ENCODE peak calls at places on chromosomes 12 and 14, in five cellular contexts. A is adrenal gland, H is suprapubic skin, O is WERI-Rb-1, R is lower lobe of right lung. D is an unnamed sample.

GRCh38 chr12:15728118-15728598 is 61.0 kb downstream of the EPS8 start:
- DNase-seq in O (no peak), H (no peak), R (no peak), A (no peak), D (no peak)

GRCh38 chr14:49367696-49368095 is 218.5 kb downstream of the RPS29 start:
- DNase-seq in R (no peak), O (no peak), H (no peak), A (no peak), D (no peak)

GRCh38 chr14:21025374-21026151 is 702 bp upstream of the NDRG2 start:
- DNase-seq in O (no peak), A (peak), R (peak), H (peak), D (peak)

GRCh38 chr14:97771340-97772045 is 974.3 kb downstream of the VRK1 start:
- DNase-seq in H (no peak), R (no peak), O (no peak), A (no peak), D (no peak)

GRCh38 chr14:106823552-106823951 is 1297.2 kb downstream of the TMEM121 start:
- DNase-seq in A (no peak), R (no peak), H (no peak), O (no peak), D (no peak)

GRCh38 chr12:72146495-72146894 is 125.7 kb upstream of the TRHDE start:
- DNase-seq in A (no peak), O (peak), R (no peak), H (no peak), D (no peak)

GRCh38 chr12:75389061-75389460 is 1.8 kb upstream of the GLIPR1L2 start:
- DNase-seq in H (no peak), R (no peak), A (no peak), O (no peak), D (no peak)

GRCh38 chr14:75254381-75254821 is 24.2 kb upstream of the FOS start:
- DNase-seq in A (no peak), H (no peak), O (no peak), R (peak), D (no peak)

GRCh38 chr14:103123128-103123633 is at the start of gene TNFAIP2:
- DNase-seq in A (peak), O (no peak), R (peak), H (no peak), D (no peak)

GRCh38 chr14:101088395-101088667 is 184.8 kb upstream of the RTL1 start:
- DNase-seq in R (no peak), H (no peak), A (no peak), O (no peak), D (no peak)

GRCh38 chr12:106245767-106246166 is 2.1 kb downstream of the CKAP4 start:
- DNase-seq in H (peak), R (peak), O (no peak), A (peak), D (peak)

GRCh38 chr12:124837958-124838803 is 25.5 kb downstream of the SCARB1 start:
- DNase-seq in R (no peak), O (no peak), A (peak), H (no peak), D (no peak)

GRCh38 chr12:92743026-92743425 is 40.2 kb downstream of the PLEKHG7 start:
- DNase-seq in H (no peak), A (no peak), O (no peak), R (no peak), D (no peak)

GRCh38 chr12:85057370-85057963 is 21.3 kb downstream of the LRRIQ1 start:
- DNase-seq in A (peak), R (no peak), H (no peak), O (peak), D (no peak)

GRCh38 chr12:110269622-110270124 is 11.4 kb upstream of the ATP2A2 start:
- DNase-seq in A (no peak), O (no peak), R (no peak), H (no peak), D (no peak)

GRCh38 chr12:80233926-80234325 is 134.6 kb downstream of the OTOGL start:
- DNase-seq in O (no peak), R (no peak), H (no peak), A (no peak), D (no peak)

GRCh38 chr14:101225116-101225728 is 321.7 kb upstream of the RTL1 start:
- DNase-seq in A (no peak), R (no peak), O (no peak), H (peak), D (peak)

GRCh38 chr12:14416658-14417057 is 51.2 kb downstream of the ATF7IP start:
- DNase-seq in A (no peak), R (no peak), O (peak), H (no peak), D (no peak)

GRCh38 chr12:70774055-70774454 is 136.8 kb upstream of the PTPRB start:
- DNase-seq in O (no peak), H (no peak), R (no peak), A (no peak), D (no peak)

GRCh38 chr12:113469893-113470743 is 1.6 kb downstream of the LHX5 start:
- DNase-seq in H (no peak), R (no peak), O (no peak), A (no peak), D (no peak)

GRCh38 chr14:88681755-88682494 is 110.8 kb downstream of the EML5 start:
- DNase-seq in A (no peak), H (no peak), O (no peak), R (no peak), D (no peak)

GRCh38 chr14:102187044-102187443 is 47.3 kb downstream of the WDR20 start:
- DNase-seq in A (peak), R (no peak), O (no peak), H (no peak), D (no peak)

GRCh38 chr12:1851126-1851791 is 30.9 kb downstream of the LRTM2 start:
- DNase-seq in R (no peak), A (no peak), O (no peak), H (no peak), D (no peak)

DNA sequence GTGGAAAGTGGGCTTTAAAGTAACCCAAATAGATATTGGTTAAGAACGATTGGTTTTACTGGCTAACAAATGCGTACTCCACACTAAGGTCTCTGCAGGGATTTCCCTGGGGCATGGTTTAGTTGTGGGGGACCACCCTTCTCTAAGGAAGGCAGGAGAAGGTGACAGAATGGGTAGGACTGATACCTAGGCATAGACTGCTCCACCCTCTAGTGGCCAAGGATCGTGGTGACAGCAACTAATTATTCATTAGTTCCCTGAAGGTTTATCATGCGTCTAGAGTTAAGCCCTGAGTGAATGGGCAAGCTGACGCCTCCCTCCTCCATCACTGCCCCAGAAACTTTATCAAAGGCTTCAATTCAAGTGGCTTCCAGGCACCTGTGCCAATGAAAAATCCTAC is 9.1 kb downstream of the FAM181A start:
- DNase-seq in H (no peak), R (no peak), A (no peak), O (peak), D (no peak)
- TF ChIP-seq CTCF in H (peak), R (peak), A (peak), O (peak), D (no peak)

DNA sequence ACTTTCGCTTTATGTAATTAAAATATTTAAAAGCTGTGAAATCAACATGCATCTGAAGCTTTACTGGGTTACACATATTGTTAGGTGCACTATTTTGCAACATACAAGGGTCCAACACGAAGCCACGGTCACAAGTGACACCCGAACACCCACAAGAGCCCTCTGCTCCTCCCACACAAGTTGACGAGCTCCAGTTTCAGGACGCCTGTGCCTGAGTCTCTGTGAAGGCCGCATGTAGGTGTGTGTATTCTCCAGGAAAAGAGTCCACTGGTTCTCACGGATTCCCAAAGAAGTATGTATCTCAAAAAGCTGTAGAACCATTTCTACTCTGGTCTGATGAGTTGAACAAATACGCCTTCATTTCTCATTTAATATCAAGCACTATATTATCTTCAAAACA is 12.0 kb downstream of the SLC15A4 start:
- DNase-seq in R (no peak), A (no peak), O (no peak), H (no peak), D (no peak)
- H3K27ac ChIP-seq in R (no peak), A (no peak), O (no peak), H (no peak), D (no peak)

GRCh38 chr14:81903477-81903876 is 369.8 kb upstream of the SEL1L start:
- DNase-seq in H (no peak), A (no peak), O (no peak), R (no peak), D (no peak)
- TF ChIP-seq CTCF in H (no peak), A (no peak), O (no peak), R (no peak), D (no peak)

DNA sequence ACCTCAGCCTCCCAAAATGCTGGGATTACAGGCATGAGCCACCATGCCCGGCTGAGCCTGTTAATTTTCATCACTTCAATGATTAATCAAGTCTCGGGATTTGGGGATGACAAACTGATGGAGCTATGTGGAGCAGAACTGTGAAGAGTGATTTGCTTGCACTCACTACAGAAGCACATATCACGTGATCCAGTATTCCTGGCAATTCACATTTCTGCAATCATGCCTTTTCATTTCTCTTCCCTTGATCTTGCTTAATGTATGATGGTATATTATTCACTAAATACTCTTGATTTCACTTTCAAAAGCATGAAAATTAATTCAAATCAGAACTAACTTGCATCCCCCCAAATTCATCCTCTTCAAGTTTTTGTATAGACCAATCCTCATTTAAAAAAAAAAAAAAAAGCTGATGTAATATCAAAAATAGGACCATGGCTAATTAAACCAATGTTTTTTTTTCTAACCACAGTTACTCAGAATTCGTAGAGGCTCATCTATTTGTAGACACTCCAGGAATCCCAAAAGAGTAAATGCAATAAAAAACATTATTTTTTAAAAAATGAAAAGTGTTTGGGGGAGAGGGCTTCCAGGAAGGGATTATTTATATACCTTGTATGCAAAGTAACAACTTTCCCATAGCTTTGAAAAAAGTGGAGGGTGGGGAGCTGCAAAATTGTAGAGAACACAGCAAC is 7.0 kb upstream of the ATXN2 start:
- DNase-seq in O (no peak), A (no peak), H (no peak), R (no peak), D (no peak)
- H3K27ac ChIP-seq in O (no peak), A (no peak), H (no peak), R (no peak), D (no peak)